ENCODE peak calls at places on chromosomes 12 and 14, in seven cellular contexts. C is AG20443, H is T47D, U is NAMALWA, B is left cardiac atrium, V is M059J, P is anterior cingulate cortex. D is an unnamed sample.

GRCh38 chr12:56087220-56087619 is 7.3 kb downstream of the ERBB3 start:
- DNase-seq in C (peak), H (peak), U (no peak), B (peak), V (no peak), P (peak), D (peak)

GRCh38 chr14:103016071-103016470 is 41.3 kb downstream of the CDC42BPB start:
- DNase-seq in C (peak), H (no peak), U (no peak), B (no peak), V (no peak), P (no peak), D (no peak)

GRCh38 chr12:9741726-9742125 is 8.8 kb upstream of the CLECL1 start:
- DNase-seq in C (no peak), H (no peak), U (peak), B (no peak), V (peak), P (no peak), D (no peak)

GRCh38 chr12:9787340-9787737 is 26.6 kb upstream of the CD69 start:
- DNase-seq in C (peak), H (no peak), U (no peak), B (no peak), V (peak), P (no peak), D (no peak)

GRCh38 chr14:106883218-106883692 is 1356.9 kb downstream of the TMEM121 start:
- DNase-seq in C (no peak), H (peak), U (peak), B (peak), V (no peak), P (no peak), D (peak)

GRCh38 chr14:92949496-92950192 is 26.7 kb downstream of the CHGA start:
- DNase-seq in C (no peak), H (no peak), U (no peak), B (no peak), V (no peak), P (no peak), D (no peak)

GRCh38 chr12:56020437-56021189 is at the start of gene IKZF4:
- DNase-seq in C (no peak), H (no peak), U (no peak), B (peak), V (no peak), P (no peak), D (no peak)

GRCh38 chr12:110501378-110501721 is 561 bp downstream of the VPS29 start:
- DNase-seq in C (peak), H (peak), U (no peak), B (peak), V (peak), P (no peak), D (peak)

GRCh38 chr14:102227184-102227964 is 77.6 kb downstream of the MOK start:
- DNase-seq in C (no peak), H (no peak), U (no peak), B (no peak), V (no peak), P (no peak), D (no peak)

GRCh38 chr12:112901271-112901670 is 5.5 kb upstream of the OAS1 start:
- DNase-seq in C (no peak), H (no peak), U (no peak), B (no peak), V (peak), P (no peak), D (no peak)

GRCh38 chr12:22625671-22626251 is 790 bp downstream of the ETNK1 start:
- DNase-seq in C (peak), H (peak), U (peak), B (peak), V (peak), P (peak), D (peak)

GRCh38 chr14:92456215-92457017 is 57.2 kb upstream of the RIN3 start:
- DNase-seq in C (peak), H (peak), U (peak), B (peak), V (peak), P (peak), D (peak)

GRCh38 chr14:95601650-95602049 is 66.8 kb downstream of the GLRX5 start:
- DNase-seq in C (no peak), H (no peak), U (no peak), B (no peak), V (no peak), P (no peak), D (no peak)

GRCh38 chr12:70364695-70365397 is 1.2 kb upstream of the KCNMB4 start:
- DNase-seq in C (no peak), H (peak), U (no peak), B (no peak), V (no peak), P (no peak), D (peak)

GRCh38 chr12:8953773-8954402 is 4.4 kb upstream of the M6PR start:
- DNase-seq in C (no peak), H (no peak), U (no peak), B (no peak), V (no peak), P (no peak), D (no peak)

GRCh38 chr12:92136883-92137582 is 8.6 kb downstream of the BTG1 start:
- DNase-seq in C (peak), H (no peak), U (peak), B (no peak), V (peak), P (no peak), D (peak)

GRCh38 chr14:23106747-23107045 is 1.9 kb upstream of the CIROP start:
- DNase-seq in C (no peak), H (no peak), U (no peak), B (no peak), V (no peak), P (no peak), D (no peak)

GRCh38 chr12:6958609-6959375 is 7.6 kb downstream of the PTPN6 start:
- DNase-seq in C (no peak), H (no peak), U (peak), B (peak), V (no peak), P (no peak), D (no peak)

GRCh38 chr12:123942277-123942653 is 30.4 kb downstream of the CCDC92 start:
- DNase-seq in C (peak), H (no peak), U (no peak), B (no peak), V (peak), P (no peak), D (no peak)

GRCh38 chr12:75489613-75490210 is 9.2 kb downstream of the GLIPR1 start:
- DNase-seq in C (peak), H (no peak), U (no peak), B (no peak), V (peak), P (no peak), D (no peak)

GRCh38 chr14:97177016-97177415 is 379.8 kb downstream of the VRK1 start:
- DNase-seq in C (no peak), H (peak), U (peak), B (no peak), V (peak), P (no peak), D (peak)

GRCh38 chr14:104103061-104104005 is 17.8 kb downstream of the ASPG start:
- DNase-seq in C (no peak), H (no peak), U (no peak), B (peak), V (no peak), P (no peak), D (no peak)

GRCh38 chr12:103969391-103969790 is 3.7 kb downstream of the TDG start:
- DNase-seq in C (peak), H (no peak), U (no peak), B (no peak), V (peak), P (no peak), D (no peak)

GRCh38 chr12:28253175-28253641 is 63.0 kb downstream of the CCDC91 start:
- DNase-seq in C (peak), H (no peak), U (no peak), B (no peak), V (peak), P (no peak), D (no peak)

GRCh38 chr12:227923-228845 is 14.2 kb upstream of the SLC6A12 start:
- DNase-seq in C (no peak), H (no peak), U (no peak), B (no peak), V (no peak), P (no peak), D (no peak)

GRCh38 chr12:53219956-53220856 is 11.8 kb downstream of the RARG start:
- DNase-seq in C (peak), H (peak), U (peak), B (peak), V (peak), P (no peak), D (peak)

GRCh38 chr14:94681300-94682060 is 69.3 kb downstream of the SERPINA3 start:
- DNase-seq in C (peak), H (peak), U (peak), B (no peak), V (peak), P (no peak), D (peak)

GRCh38 chr12:89648211-89648930 is 60.3 kb downstream of the ATP2B1 start:
- DNase-seq in C (no peak), H (no peak), U (no peak), B (no peak), V (peak), P (no peak), D (no peak)

GRCh38 chr12:112159146-112159541 is 33.8 kb downstream of the TRAFD1 start:
- DNase-seq in C (no peak), H (no peak), U (no peak), B (no peak), V (no peak), P (no peak), D (no peak)

GRCh38 chr12:94516985-94517384 is 57.3 kb upstream of the CEP83 start:
- DNase-seq in C (no peak), H (no peak), U (no peak), B (no peak), V (no peak), P (no peak), D (no peak)

GRCh38 chr12:73665193-73665592 is 872.4 kb upstream of the ATXN7L3B start:
- DNase-seq in C (no peak), H (no peak), U (no peak), B (no peak), V (no peak), P (no peak), D (no peak)

GRCh38 chr12:106170285-106170684 is 31.5 kb upstream of the NUAK1 start:
- DNase-seq in C (peak), H (no peak), U (no peak), B (no peak), V (peak), P (no peak), D (no peak)

GRCh38 chr12:4276524-4277204 is 3.1 kb downstream of the CCND2 start:
- DNase-seq in C (peak), H (peak), U (peak), B (peak), V (peak), P (peak), D (peak)

D was measured in A549.